ENCODE peak calls at places on chromosomes 5 and 9, in six cellular contexts. One of them, this sample, is unnamed.

GRCh38 chr5:96896285-96896711 is 20.0 kb downstream of the ERAP2 start:
- DNase-seq in HepG2: no peak
- DNase-seq in body of pancreas: no peak
- DNase-seq in heart left ventricle: no peak
- DNase-seq in H1: no peak
- DNase-seq in H54: no peak
- DNase-seq in this sample: no peak

GRCh38 chr5:98785244-98785643 is 11.8 kb downstream of the RGMB start:
- DNase-seq in H54: no peak
- DNase-seq in H1: no peak
- DNase-seq in heart left ventricle: no peak
- DNase-seq in HepG2: no peak
- DNase-seq in body of pancreas: no peak
- DNase-seq in this sample: no peak

GRCh38 chr5:16291474-16291873 is 111.9 kb upstream of the MARCHF11 start:
- DNase-seq in heart left ventricle: no peak
- DNase-seq in body of pancreas: no peak
- DNase-seq in HepG2: no peak
- DNase-seq in H1: no peak
- DNase-seq in H54: no peak
- DNase-seq in this sample: no peak

GRCh38 chr9:83649080-83649479 is 26.1 kb downstream of the IDNK start:
- DNase-seq in heart left ventricle: peak
- DNase-seq in H54: peak
- DNase-seq in body of pancreas: peak
- DNase-seq in H1: peak
- DNase-seq in HepG2: peak
- DNase-seq in this sample: peak

GRCh38 chr9:107210775-107211174 is 72.3 kb upstream of the RAD23B start:
- DNase-seq in heart left ventricle: no peak
- DNase-seq in body of pancreas: no peak
- DNase-seq in H54: no peak
- DNase-seq in H1: no peak
- DNase-seq in HepG2: no peak
- DNase-seq in this sample: no peak

GRCh38 chr5:118791986-118792734 is 196.2 kb downstream of the DTWD2 start:
- DNase-seq in H1: peak
- DNase-seq in body of pancreas: peak
- DNase-seq in HepG2: peak
- DNase-seq in H54: peak
- DNase-seq in heart left ventricle: no peak
- DNase-seq in this sample: peak

GRCh38 chr5:5492087-5492933 is 69.8 kb downstream of the ICE1 start:
- DNase-seq in body of pancreas: no peak
- DNase-seq in heart left ventricle: no peak
- DNase-seq in HepG2: peak
- DNase-seq in H1: no peak
- DNase-seq in H54: peak
- DNase-seq in this sample: peak

GRCh38 chr9:83583151-83584014 is 39.6 kb upstream of the IDNK start:
- DNase-seq in body of pancreas: peak
- DNase-seq in HepG2: peak
- DNase-seq in H54: peak
- DNase-seq in H1: peak
- DNase-seq in heart left ventricle: peak
- DNase-seq in this sample: peak

GRCh38 chr5:151926186-151926585 is 1.5 kb upstream of the GLRA1 start:
- DNase-seq in body of pancreas: no peak
- DNase-seq in H1: no peak
- DNase-seq in heart left ventricle: no peak
- DNase-seq in H54: no peak
- DNase-seq in HepG2: no peak
- DNase-seq in this sample: no peak

GRCh38 chr5:20514145-20514544 is 526.1 kb upstream of the CDH18 start:
- DNase-seq in heart left ventricle: no peak
- DNase-seq in H1: no peak
- DNase-seq in HepG2: no peak
- DNase-seq in H54: no peak
- DNase-seq in body of pancreas: no peak
- DNase-seq in this sample: no peak

GRCh38 chr5:100676807-100677631 is 141.8 kb downstream of the FAM174A start:
- DNase-seq in heart left ventricle: no peak
- DNase-seq in body of pancreas: no peak
- DNase-seq in H1: no peak
- DNase-seq in HepG2: no peak
- DNase-seq in H54: no peak
- DNase-seq in this sample: no peak

GRCh38 chr5:1860949-1861348 is 21.8 kb downstream of the IRX4 start:
- DNase-seq in HepG2: no peak
- DNase-seq in H1: no peak
- DNase-seq in body of pancreas: no peak
- DNase-seq in heart left ventricle: no peak
- DNase-seq in H54: no peak
- DNase-seq in this sample: no peak

GRCh38 chr9:89377411-89377810 is 59.1 kb downstream of the SECISBP2 start:
- DNase-seq in heart left ventricle: no peak
- DNase-seq in H54: no peak
- DNase-seq in body of pancreas: no peak
- DNase-seq in HepG2: no peak
- DNase-seq in H1: no peak
- DNase-seq in this sample: no peak

GRCh38 chr9:121463026-121463827 is 36.4 kb downstream of the GGTA1 start:
- DNase-seq in HepG2: peak
- DNase-seq in H54: peak
- DNase-seq in H1: peak
- DNase-seq in body of pancreas: peak
- DNase-seq in heart left ventricle: peak
- DNase-seq in this sample: no peak

GRCh38 chr9:33791117-33791516 is 4.2 kb upstream of the PRSS3 start:
- DNase-seq in H1: no peak
- DNase-seq in body of pancreas: peak
- DNase-seq in heart left ventricle: no peak
- DNase-seq in H54: no peak
- DNase-seq in HepG2: no peak
- DNase-seq in this sample: peak

GRCh38 chr5:65191554-65192126 is 290.1 kb downstream of the ADAMTS6 start:
- DNase-seq in heart left ventricle: no peak
- DNase-seq in H54: no peak
- DNase-seq in body of pancreas: no peak
- DNase-seq in H1: no peak
- DNase-seq in HepG2: no peak
- DNase-seq in this sample: no peak

GRCh38 chr9:132193227-132194110 is 31.6 kb downstream of the NTNG2 start:
- DNase-seq in HepG2: no peak
- DNase-seq in H1: no peak
- DNase-seq in body of pancreas: no peak
- DNase-seq in H54: no peak
- DNase-seq in heart left ventricle: no peak
- DNase-seq in this sample: no peak

GRCh38 chr9:134294228-134295071 is 31.8 kb upstream of the RXRA start:
- DNase-seq in HepG2: no peak
- DNase-seq in body of pancreas: no peak
- DNase-seq in H54: no peak
- DNase-seq in heart left ventricle: peak
- DNase-seq in H1: no peak
- DNase-seq in this sample: no peak

GRCh38 chr5:145848854-145849253 is 13.7 kb upstream of the PRELID2 start:
- DNase-seq in heart left ventricle: no peak
- DNase-seq in H1: no peak
- DNase-seq in H54: peak
- DNase-seq in HepG2: no peak
- DNase-seq in body of pancreas: no peak
- DNase-seq in this sample: peak

GRCh38 chr5:176541338-176542134 is 4.3 kb upstream of the RNF44 start:
- DNase-seq in heart left ventricle: peak
- DNase-seq in H1: no peak
- DNase-seq in HepG2: peak
- DNase-seq in body of pancreas: no peak
- DNase-seq in H54: no peak
- DNase-seq in this sample: peak

GRCh38 chr5:132478498-132478855 is 12.1 kb downstream of the IRF1 start:
- DNase-seq in HepG2: no peak
- DNase-seq in H1: no peak
- DNase-seq in H54: no peak
- DNase-seq in body of pancreas: no peak
- DNase-seq in heart left ventricle: no peak
- DNase-seq in this sample: no peak
- TF ChIP-seq POLR2A in HepG2: no peak
- TF ChIP-seq POLR2A in H1: no peak
- TF ChIP-seq POLR2A in H54: no peak
- TF ChIP-seq POLR2A in body of pancreas: no peak
- TF ChIP-seq POLR2A in heart left ventricle: no peak
- TF ChIP-seq POLR2A in this sample: no peak

DNA sequence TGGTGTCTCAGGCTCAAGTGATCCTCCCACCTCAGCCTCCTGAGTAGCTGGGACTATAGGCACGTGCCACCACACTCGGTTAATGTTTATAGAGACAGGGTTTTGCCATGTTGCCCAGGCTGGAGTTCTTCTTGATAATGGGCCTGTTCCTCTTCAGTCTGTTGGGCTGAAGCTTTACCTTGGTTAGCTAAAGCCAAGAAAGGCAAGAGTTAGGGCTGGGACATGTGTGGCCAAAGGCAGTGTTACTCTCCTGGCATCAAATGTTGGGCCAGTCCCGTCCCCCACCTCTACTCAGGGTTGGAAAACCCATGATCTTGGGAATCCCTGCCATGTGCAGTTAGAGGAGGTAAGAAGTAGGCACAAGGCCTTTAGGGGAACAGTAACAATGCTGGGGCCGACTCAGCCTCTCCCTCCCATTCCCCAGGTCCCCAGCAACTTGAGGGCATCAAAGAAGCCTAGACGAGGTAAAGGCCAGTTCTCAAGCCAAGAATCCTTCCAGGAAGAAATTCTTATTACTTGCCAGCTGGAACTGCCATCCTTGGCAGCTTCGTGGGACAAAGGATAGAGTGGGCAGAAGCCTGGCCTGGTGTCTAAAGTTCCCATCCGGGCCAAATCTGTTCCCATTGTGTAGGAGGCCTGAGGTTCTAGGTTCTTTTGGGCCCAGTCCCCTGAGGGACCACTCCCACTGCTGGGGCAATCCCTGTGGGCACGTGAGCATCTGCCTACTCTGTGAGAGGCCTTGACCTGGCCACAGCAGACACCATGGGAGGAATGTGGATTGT is 4.5 kb downstream of the EGR1 start:
- DNase-seq in heart left ventricle: no peak
- DNase-seq in HepG2: no peak
- DNase-seq in body of pancreas: peak
- DNase-seq in H1: peak
- DNase-seq in H54: no peak
- DNase-seq in this sample: no peak
- TF ChIP-seq POLR2A in heart left ventricle: no peak
- TF ChIP-seq POLR2A in HepG2: peak
- TF ChIP-seq POLR2A in body of pancreas: peak
- TF ChIP-seq POLR2A in H1: no peak
- TF ChIP-seq POLR2A in H54: no peak
- TF ChIP-seq POLR2A in this sample: peak

GRCh38 chr5:149732500-149733128 is 2.5 kb downstream of the PPARGC1B start:
- DNase-seq in heart left ventricle: peak
- DNase-seq in H54: no peak
- DNase-seq in HepG2: peak
- DNase-seq in body of pancreas: no peak
- DNase-seq in H1: no peak
- DNase-seq in this sample: no peak
- TF ChIP-seq POLR2A in heart left ventricle: no peak
- TF ChIP-seq POLR2A in H54: no peak
- TF ChIP-seq POLR2A in HepG2: no peak
- TF ChIP-seq POLR2A in body of pancreas: no peak
- TF ChIP-seq POLR2A in H1: no peak
- TF ChIP-seq POLR2A in this sample: no peak

DNA sequence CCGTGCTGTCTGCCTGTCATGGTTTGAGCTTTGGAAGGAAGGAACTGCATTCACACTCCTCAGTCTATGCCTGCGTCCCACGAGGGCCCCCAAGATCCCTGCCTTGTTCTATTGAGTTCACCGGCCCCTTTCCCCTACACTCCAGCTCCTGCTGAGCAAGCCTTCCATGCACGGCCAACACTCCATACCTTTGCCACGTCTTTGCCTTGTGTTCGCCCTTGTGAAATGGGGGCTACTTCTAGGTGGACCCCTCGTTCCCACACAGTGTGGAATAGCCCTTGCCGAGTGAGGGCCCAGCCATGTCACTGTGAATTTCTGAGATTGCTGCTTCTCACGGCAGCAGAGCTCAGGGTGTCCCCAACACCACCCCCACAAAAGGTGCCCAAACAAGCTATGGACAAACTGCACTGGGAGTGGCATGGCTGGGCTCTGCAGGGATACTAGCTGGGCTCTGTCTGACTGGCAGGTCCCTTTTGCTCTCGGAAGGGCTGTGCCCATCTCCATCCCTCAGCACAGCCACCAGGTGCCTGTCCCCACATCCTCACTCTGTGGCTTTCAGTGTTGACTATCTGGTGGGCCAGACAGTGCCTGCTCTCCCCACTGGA is 67.9 kb upstream of the ADAMTS2 start:
- DNase-seq in HepG2: no peak
- DNase-seq in body of pancreas: no peak
- DNase-seq in heart left ventricle: no peak
- DNase-seq in H1: no peak
- DNase-seq in H54: no peak
- DNase-seq in this sample: no peak
- TF ChIP-seq POLR2A in HepG2: no peak
- TF ChIP-seq POLR2A in body of pancreas: no peak
- TF ChIP-seq POLR2A in heart left ventricle: no peak
- TF ChIP-seq POLR2A in H1: no peak
- TF ChIP-seq POLR2A in H54: no peak
- TF ChIP-seq POLR2A in this sample: no peak

GRCh38 chr5:39073759-39074008 is 515 bp downstream of the RICTOR start:
- DNase-seq in H1: no peak
- DNase-seq in body of pancreas: no peak
- DNase-seq in heart left ventricle: no peak
- DNase-seq in HepG2: no peak
- DNase-seq in H54: peak
- DNase-seq in this sample: no peak

GRCh38 chr5:39076101-39076756 is 2.0 kb upstream of the RICTOR start:
- DNase-seq in heart left ventricle: no peak
- DNase-seq in body of pancreas: no peak
- DNase-seq in HepG2: no peak
- DNase-seq in H54: no peak
- DNase-seq in H1: no peak
- DNase-seq in this sample: no peak

GRCh38 chr5:39072915-39073758 is 1.1 kb downstream of the RICTOR start:
- DNase-seq in HepG2: peak
- DNase-seq in H1: no peak
- DNase-seq in heart left ventricle: peak
- DNase-seq in body of pancreas: peak
- DNase-seq in H54: no peak
- DNase-seq in this sample: peak

GRCh38 chr5:39076757-39077475 is 2.7 kb upstream of the RICTOR start:
- DNase-seq in HepG2: no peak
- DNase-seq in H1: no peak
- DNase-seq in heart left ventricle: no peak
- DNase-seq in H54: peak
- DNase-seq in body of pancreas: no peak
- DNase-seq in this sample: peak

GRCh38 chr5:39074009-39074886 is at the start of gene RICTOR:
- DNase-seq in H54: peak
- DNase-seq in body of pancreas: peak
- DNase-seq in heart left ventricle: peak
- DNase-seq in H1: peak
- DNase-seq in HepG2: peak
- DNase-seq in this sample: peak
- TF ChIP-seq POLR2A in H54: peak
- TF ChIP-seq POLR2A in body of pancreas: peak
- TF ChIP-seq POLR2A in heart left ventricle: peak
- TF ChIP-seq POLR2A in H1: peak
- TF ChIP-seq POLR2A in HepG2: peak
- TF ChIP-seq POLR2A in this sample: peak

GRCh38 chr5:168486136-168486879 is at the start of gene RARS1:
- DNase-seq in HepG2: peak
- DNase-seq in heart left ventricle: peak
- DNase-seq in body of pancreas: peak
- DNase-seq in H1: peak
- DNase-seq in H54: peak
- DNase-seq in this sample: peak
- TF ChIP-seq POLR2A in HepG2: peak
- TF ChIP-seq POLR2A in heart left ventricle: peak
- TF ChIP-seq POLR2A in body of pancreas: peak
- TF ChIP-seq POLR2A in H1: no peak
- TF ChIP-seq POLR2A in H54: peak
- TF ChIP-seq POLR2A in this sample: peak

This sample was measured in erythroblast.